ENCODE peak calls at places on chromosomes 1 and 21, in five cellular contexts. U is heart right ventricle, X is fibroblast of pulmonary artery, T is GM13976, L is neuronal stem cell. J is an unnamed sample.

GRCh38 chr1:66764994-66765578 is 12.8 kb downstream of the DYNLT5 start:
- DNase-seq in U (no peak), T (peak), L (peak), X (peak), J (peak)

GRCh38 chr1:25727819-25728286 is 72.1 kb upstream of the SELENON start:
- DNase-seq in T (no peak), U (peak), L (no peak), X (peak), J (no peak)

GRCh38 chr21:35530726-35531125 is 481.6 kb upstream of the RUNX1 start:
- DNase-seq in U (no peak), T (no peak), X (no peak), L (no peak), J (no peak)

GRCh38 chr1:206040328-206040727 is 12.6 kb upstream of the RHEX start:
- DNase-seq in T (no peak), L (no peak), X (no peak), U (no peak), J (no peak)

GRCh38 chr1:109653286-109653685 is 2.6 kb upstream of the GSTM4 start:
- DNase-seq in X (no peak), L (no peak), T (no peak), U (no peak), J (no peak)

GRCh38 chr1:231923461-231924132 is 297.0 kb downstream of the DISC1 start:
- DNase-seq in X (no peak), U (no peak), L (no peak), T (no peak), J (no peak)

GRCh38 chr1:34787461-34788420 is 5.1 kb upstream of the GJA4 start:
- DNase-seq in U (no peak), T (no peak), L (no peak), X (peak), J (peak)

GRCh38 chr1:223716302-223716862 is 4.0 kb downstream of the CAPN2 start:
- DNase-seq in U (no peak), L (no peak), T (no peak), X (peak), J (no peak)

GRCh38 chr1:32335951-32336867 is at the start of gene MARCKSL1:
- DNase-seq in U (peak), X (peak), L (peak), T (peak), J (peak)

GRCh38 chr1:10918531-10918930 is 93.9 kb upstream of the TARDBP start:
- DNase-seq in L (no peak), T (no peak), U (no peak), X (no peak), J (no peak)

GRCh38 chr1:9439074-9439761 is 100.0 kb upstream of the SLC25A33 start:
- DNase-seq in U (no peak), T (no peak), X (peak), L (no peak), J (no peak)

GRCh38 chr1:208851376-208851775 is 607.2 kb upstream of the PLXNA2 start:
- DNase-seq in T (no peak), L (no peak), U (no peak), X (no peak), J (no peak)